ENCODE peak calls at places on chromosome X, in nine cellular contexts. Q is stimulated activated CD4-positive, alpha-beta T cell treated with anti-CD3 and anti-CD28 coated beads, Interleukin-1b, Interleukin-23, amount 100 ng/mL, for 4 hours; P is HCEC 1CT; N is EL; U is ACHN; A is GM18507; G is Daoy; M is left ventricle myocardium superior; B is stomach. H is an unnamed sample.
A peak's percentile ranks its signal among the peaks of the same experiment; 100 is the strongest.

GRCh38 chrX:68415289-68415688 is 18.0 kb downstream of the OPHN1 start:
- DNase-seq in P (peak; percentile 50), B (peak; percentile 27), N (peak; percentile 66), M (peak; percentile 47), Q (no peak), G (peak; percentile 33), U (peak; percentile 27), A (no peak), H (no peak)

GRCh38 chrX:8272846-8273245 is 101.8 kb upstream of the VCX2 start:
- DNase-seq in A (no peak), N (no peak), G (no peak), Q (no peak), U (no peak), M (no peak), P (no peak), B (no peak), H (no peak)

GRCh38 chrX:153901753-153902140 is 2.7 kb upstream of the AVPR2 start:
- DNase-seq in A (no peak), N (no peak), U (no peak), M (no peak), Q (no peak), G (no peak), P (no peak), B (no peak), H (no peak)

GRCh38 chrX:135086197-135086854 is 34.0 kb downstream of the ETDB start:
- DNase-seq in P (peak; percentile 60), Q (no peak), A (no peak), U (peak; percentile 55), M (no peak), N (peak; percentile 56), B (peak; percentile 31), G (peak; percentile 39), H (no peak)

GRCh38 chrX:8724176-8724757 is 7.7 kb downstream of the ANOS1 start:
- DNase-seq in A (no peak), G (no peak), U (peak; percentile 8), M (no peak), B (no peak), N (no peak), Q (no peak), P (no peak), H (no peak)

GRCh38 chrX:118370921-118371624 is 25.2 kb downstream of the WDR44 start:
- DNase-seq in P (peak; percentile 70), Q (no peak), B (no peak), M (no peak), N (peak; percentile 66), U (no peak), G (no peak), A (no peak), H (no peak)

GRCh38 chrX:100316987-100317386 is 93.1 kb downstream of the PCDH19 start:
- DNase-seq in B (no peak), A (no peak), P (no peak), Q (no peak), N (no peak), M (peak; percentile 25), G (peak; percentile 1), U (no peak), H (no peak)

GRCh38 chrX:31500920-31501319 is 429.1 kb upstream of the FTHL17 start:
- DNase-seq in U (no peak), G (no peak), Q (no peak), N (no peak), A (no peak), B (no peak), P (peak; percentile 13), M (no peak), H (no peak)

GRCh38 chrX:148500428-148501120 is at the start of gene AFF2:
- DNase-seq in B (peak; percentile 28), G (peak; percentile 16), P (no peak), M (peak; percentile 44), A (peak; percentile 2), Q (peak; percentile 45), N (no peak), U (peak; percentile 0), H (peak; percentile 28)

GRCh38 chrX:37995428-37995827 is 10.9 kb upstream of the SYTL5 start:
- DNase-seq in P (no peak), A (no peak), M (no peak), N (no peak), U (no peak), G (no peak), Q (no peak), B (no peak), H (no peak)

GRCh38 chrX:134542485-134542884 is 82.5 kb downstream of the HPRT1 start:
- DNase-seq in P (peak; percentile 43), A (no peak), M (no peak), U (peak; percentile 45), N (peak; percentile 68), Q (no peak), G (peak; percentile 28), B (no peak), H (no peak)

GRCh38 chrX:56803849-56804681 is 75.0 kb downstream of the NBDY start:
- DNase-seq in N (no peak), B (no peak), U (no peak), Q (no peak), A (no peak), G (no peak), P (no peak), M (no peak), H (no peak)

GRCh38 chrX:21374163-21374993 is at the start of gene CNKSR2:
- DNase-seq in N (peak; percentile 5), B (peak; percentile 65), P (no peak), Q (peak; percentile 66), U (no peak), G (peak; percentile 80), M (peak; percentile 49), A (peak; percentile 32), H (peak; percentile 49)

GRCh38 chrX:41686788-41687187 is 2.0 kb upstream of the GPR34 start:
- DNase-seq in U (no peak), B (no peak), P (no peak), M (no peak), Q (no peak), N (no peak), G (no peak), A (no peak), H (no peak)

GRCh38 chrX:153719238-153719637 is 4.9 kb downstream of the BCAP31 start:
- DNase-seq in U (no peak), G (no peak), N (no peak), M (no peak), P (no peak), Q (no peak), A (no peak), B (no peak), H (no peak)

GRCh38 chrX:143788265-143788664 is 67.7 kb upstream of the SPANXN2 start:
- DNase-seq in U (peak; percentile 40), Q (no peak), N (peak; percentile 0), G (no peak), A (no peak), B (no peak), M (no peak), P (peak; percentile 20), H (no peak)

GRCh38 chrX:119008122-119008744 is 33.8 kb downstream of the LONRF3 start:
- DNase-seq in G (peak; percentile 1), Q (peak; percentile 27), U (peak; percentile 14), P (peak; percentile 5), M (peak; percentile 39), A (no peak), B (peak; percentile 28), N (peak; percentile 13), H (no peak)

GRCh38 chrX:43349363-43349762 is 306.7 kb upstream of the MAOA start:
- DNase-seq in G (peak; percentile 6), P (peak; percentile 1), A (no peak), N (peak; percentile 11), U (peak; percentile 5), Q (peak; percentile 1), B (peak; percentile 51), M (no peak), H (no peak)

GRCh38 chrX:145881175-145881867 is 63.7 kb downstream of the SLITRK2 start:
- DNase-seq in G (peak; percentile 21), N (no peak), Q (no peak), A (no peak), U (no peak), P (no peak), B (no peak), M (no peak), H (no peak)

GRCh38 chrX:69387559-69388487 is 116.3 kb upstream of the NALF2 start:
- DNase-seq in Q (peak; percentile 6), A (peak; percentile 4), M (peak; percentile 54), P (peak; percentile 2), N (peak; percentile 32), G (peak; percentile 42), B (peak; percentile 46), U (peak; percentile 14), H (peak; percentile 5)

GRCh38 chrX:154799554-154800348 is 5.5 kb downstream of the MPP1 start:
- DNase-seq in N (no peak), B (peak; percentile 62), G (peak; percentile 51), U (no peak), M (no peak), Q (no peak), A (no peak), P (no peak), H (no peak)

GRCh38 chrX:10986616-10987015 is 124.5 kb upstream of the HCCS start:
- DNase-seq in Q (no peak), M (no peak), P (no peak), N (peak; percentile 30), G (no peak), B (no peak), U (no peak), A (no peak), H (no peak)

GRCh38 chrX:150211988-150212387 is 151.1 kb upstream of the MAMLD1 start:
- DNase-seq in M (no peak), P (peak; percentile 59), A (no peak), B (no peak), G (no peak), Q (no peak), N (peak; percentile 48), U (no peak), H (no peak)

GRCh38 chrX:667360-667759 is 36.8 kb downstream of the SHOX start:
- DNase-seq in G (no peak), A (no peak), N (peak; percentile 69), U (no peak), P (no peak), B (no peak), Q (no peak), M (no peak), H (no peak)

GRCh38 chrX:94178145-94178790 is 504.3 kb downstream of the FAM133A start:
- DNase-seq in G (no peak), U (peak; percentile 58), M (no peak), A (no peak), P (no peak), B (no peak), N (no peak), Q (no peak), H (no peak)

GRCh38 chrX:18617351-18617750 is 54.6 kb downstream of the RS1 start:
- DNase-seq in P (peak; percentile 65), B (no peak), A (no peak), N (peak; percentile 45), U (peak; percentile 81), G (peak; percentile 73), Q (no peak), M (no peak), H (no peak)

GRCh38 chrX:38489341-38489740 is 72.0 kb upstream of the TSPAN7 start:
- DNase-seq in Q (no peak), N (no peak), P (no peak), U (no peak), M (no peak), G (no peak), B (no peak), A (no peak), H (no peak)

GRCh38 chrX:69150294-69150960 is 14.8 kb downstream of the PJA1 start:
- DNase-seq in G (peak; percentile 33), U (no peak), A (no peak), P (no peak), M (no peak), B (no peak), Q (no peak), N (no peak), H (no peak)

GRCh38 chrX:111447298-111447697 is 35.3 kb upstream of the DCX start:
- DNase-seq in N (peak; percentile 1), G (no peak), Q (no peak), B (no peak), P (no peak), M (peak; percentile 13), A (no peak), U (peak; percentile 23), H (no peak)

GRCh38 chrX:68443155-68443868 is 10.0 kb upstream of the OPHN1 start:
- DNase-seq in Q (no peak), P (peak; percentile 47), N (peak; percentile 76), G (peak; percentile 38), B (no peak), A (no peak), M (peak; percentile 36), U (peak; percentile 61), H (no peak)

GRCh38 chrX:137519459-137519858 is 46.5 kb upstream of the ZIC3 start:
- DNase-seq in B (no peak), G (no peak), P (no peak), Q (no peak), N (no peak), U (no peak), M (no peak), A (no peak), H (no peak)

H was measured in stimulated activated CD8-positive, alpha-beta memory T cell treated with anti-CD3 and anti-CD28 coated beads, Interleukin-2, amount 100 ng/mL, for 48 hours.